ENCODE peak calls at places on chromosomes 1 and 21, in ten cellular contexts. F is NCI-H748 treated with DMSO at 0.1 percent for 48 hours; Y is NCI-H1092; S is mesenchymal stem cell; X is RCC 7860; Z is iPS-NIHi11; I is suprapubic skin; J is stimulated activated CD8-positive, alpha-beta memory T cell treated with anti-CD3 and anti-CD28 coated beads, Interleukin-7, amount 100 ng/mL, for 4 hours; T is astrocyte of the spinal cord; V is T-helper 1 cell. G is an unnamed sample.

GRCh38 chr1:185157599-185158469 is 867 bp downstream of the SWT1 start:
- DNase-seq in F (peak), Y (no peak), S (peak), X (no peak), Z (no peak), I (no peak), J (no peak), T (peak), V (no peak), G (peak)

GRCh38 chr1:63611231-63611630 is 18.0 kb downstream of the PGM1 start:
- DNase-seq in F (no peak), Y (no peak), S (peak), X (peak), Z (no peak), I (no peak), J (no peak), T (no peak), V (no peak), G (no peak)

GRCh38 chr1:12052008-12052573 is 11.0 kb upstream of the TNFRSF8 start:
- DNase-seq in F (no peak), Y (no peak), S (peak), X (peak), Z (peak), I (no peak), J (no peak), T (peak), V (no peak), G (peak)

GRCh38 chr1:185741551-185741950 is 7.4 kb downstream of the HMCN1 start:
- DNase-seq in F (no peak), Y (no peak), S (no peak), X (no peak), Z (no peak), I (no peak), J (no peak), T (no peak), V (no peak), G (no peak)

GRCh38 chr1:42380617-42381423 is at the start of gene RIMKLA:
- DNase-seq in F (peak), Y (peak), S (peak), X (no peak), Z (peak), I (no peak), J (no peak), T (no peak), V (peak), G (peak)

GRCh38 chr1:22380024-22380785 is 71.4 kb upstream of the ZBTB40 start:
- DNase-seq in F (no peak), Y (no peak), S (peak), X (peak), Z (no peak), I (no peak), J (no peak), T (peak), V (no peak), G (no peak)

GRCh38 chr1:10494754-10495474 is 20.2 kb downstream of the PEX14 start:
- DNase-seq in F (peak), Y (peak), S (peak), X (peak), Z (peak), I (no peak), J (peak), T (peak), V (peak), G (peak)

GRCh38 chr1:112840631-112841624 is 115.1 kb downstream of the SLC16A1 start:
- DNase-seq in F (peak), Y (no peak), S (no peak), X (peak), Z (no peak), I (no peak), J (no peak), T (no peak), V (no peak), G (no peak)

GRCh38 chr1:46094454-46094853 is 38.0 kb downstream of the PIK3R3 start:
- DNase-seq in F (no peak), Y (no peak), S (no peak), X (no peak), Z (no peak), I (no peak), J (no peak), T (no peak), V (no peak), G (no peak)

GRCh38 chr21:14306143-14306907 is 76.6 kb downstream of the HSPA13 start:
- DNase-seq in F (no peak), Y (no peak), S (no peak), X (no peak), Z (no peak), I (no peak), J (no peak), T (no peak), V (no peak), G (no peak)

GRCh38 chr1:212980123-212980800 is 29.9 kb downstream of the VASH2 start:
- DNase-seq in F (no peak), Y (no peak), S (peak), X (no peak), Z (peak), I (no peak), J (no peak), T (peak), V (no peak), G (peak)

GRCh38 chr1:217605390-217605789 is 25.5 kb downstream of the GPATCH2 start:
- DNase-seq in F (no peak), Y (no peak), S (no peak), X (no peak), Z (no peak), I (no peak), J (no peak), T (no peak), V (no peak), G (no peak)

GRCh38 chr21:44485254-44485793 is 30.0 kb downstream of the LRRC3 start:
- DNase-seq in F (no peak), Y (peak), S (peak), X (no peak), Z (peak), I (no peak), J (peak), T (peak), V (no peak), G (no peak)

G was measured in gastrocnemius medialis.